ENCODE peak calls at places on chromosomes 7 and 10, in five cellular contexts. One of them, this sample, is unnamed.

GRCh38 chr10:117226813-117227451 is 14.0 kb upstream of the SLC18A2 start:
- DNase-seq in PC-3: peak
- DNase-seq in astrocyte: no peak
- DNase-seq in HCT116: peak
- DNase-seq in GM23248: peak
- DNase-seq in this sample: peak

GRCh38 chr7:150903627-150904026 is 51.3 kb downstream of the AOC1 start:
- DNase-seq in PC-3: peak
- DNase-seq in astrocyte: peak
- DNase-seq in HCT116: no peak
- DNase-seq in GM23248: peak
- DNase-seq in this sample: peak

GRCh38 chr7:30472771-30473392 is 5.7 kb downstream of the NOD1 start:
- DNase-seq in PC-3: no peak
- DNase-seq in HCT116: no peak
- DNase-seq in astrocyte: peak
- DNase-seq in GM23248: peak
- DNase-seq in this sample: no peak

GRCh38 chr7:55369427-55369826 is 4.3 kb downstream of the LANCL2 start:
- DNase-seq in HCT116: no peak
- DNase-seq in GM23248: peak
- DNase-seq in astrocyte: peak
- DNase-seq in PC-3: no peak
- DNase-seq in this sample: peak

GRCh38 chr7:45974540-45975360 is 53.7 kb upstream of the IGFBP3 start:
- DNase-seq in GM23248: no peak
- DNase-seq in HCT116: no peak
- DNase-seq in PC-3: no peak
- DNase-seq in astrocyte: no peak
- DNase-seq in this sample: peak

GRCh38 chr10:29266641-29267040 is 22.2 kb upstream of the LYZL1 start:
- DNase-seq in astrocyte: peak
- DNase-seq in HCT116: no peak
- DNase-seq in GM23248: peak
- DNase-seq in PC-3: no peak
- DNase-seq in this sample: no peak

GRCh38 chr10:132297521-132297920 is 10.2 kb downstream of the STK32C start:
- DNase-seq in PC-3: no peak
- DNase-seq in HCT116: no peak
- DNase-seq in astrocyte: no peak
- DNase-seq in GM23248: no peak
- DNase-seq in this sample: peak

GRCh38 chr7:33903770-33904679 is 1.3 kb upstream of the BMPER start:
- DNase-seq in GM23248: peak
- DNase-seq in astrocyte: no peak
- DNase-seq in HCT116: no peak
- DNase-seq in PC-3: no peak
- DNase-seq in this sample: peak

GRCh38 chr10:66782776-66783175 is 143.1 kb upstream of the LRRTM3 start:
- DNase-seq in GM23248: peak
- DNase-seq in HCT116: no peak
- DNase-seq in PC-3: peak
- DNase-seq in astrocyte: peak
- DNase-seq in this sample: no peak

GRCh38 chr10:47371629-47372485 is 12.2 kb downstream of the ZNF488 start:
- DNase-seq in PC-3: no peak
- DNase-seq in HCT116: no peak
- DNase-seq in astrocyte: no peak
- DNase-seq in GM23248: no peak
- DNase-seq in this sample: peak

GRCh38 chr7:132386249-132386681 is 190.0 kb downstream of the PLXNA4 start:
- DNase-seq in GM23248: no peak
- DNase-seq in astrocyte: peak
- DNase-seq in PC-3: no peak
- DNase-seq in HCT116: no peak
- DNase-seq in this sample: peak

GRCh38 chr7:2204446-2204845 is 28.3 kb downstream of the MAD1L1 start:
- DNase-seq in astrocyte: no peak
- DNase-seq in HCT116: no peak
- DNase-seq in PC-3: no peak
- DNase-seq in GM23248: no peak
- DNase-seq in this sample: no peak

GRCh38 chr7:113622796-113623195 is 296.0 kb downstream of the PPP1R3A start:
- DNase-seq in HCT116: no peak
- DNase-seq in GM23248: no peak
- DNase-seq in astrocyte: no peak
- DNase-seq in PC-3: no peak
- DNase-seq in this sample: no peak

GRCh38 chr10:123478112-123478511 is 188.0 kb upstream of the GPR26 start:
- DNase-seq in HCT116: no peak
- DNase-seq in astrocyte: no peak
- DNase-seq in GM23248: no peak
- DNase-seq in PC-3: no peak
- DNase-seq in this sample: no peak

GRCh38 chr7:727104-727805 is at the start of gene PRKAR1B:
- DNase-seq in PC-3: peak
- DNase-seq in HCT116: no peak
- DNase-seq in astrocyte: no peak
- DNase-seq in GM23248: peak
- DNase-seq in this sample: peak

GRCh38 chr7:82851126-82851525 is 311.6 kb downstream of the PCLO start:
- DNase-seq in PC-3: no peak
- DNase-seq in astrocyte: no peak
- DNase-seq in HCT116: no peak
- DNase-seq in GM23248: no peak
- DNase-seq in this sample: no peak
- H2AFZ ChIP-seq in PC-3: no peak
- H2AFZ ChIP-seq in astrocyte: no peak
- H2AFZ ChIP-seq in HCT116: no peak
- H2AFZ ChIP-seq in GM23248: no peak
- H2AFZ ChIP-seq in this sample: no peak

DNA sequence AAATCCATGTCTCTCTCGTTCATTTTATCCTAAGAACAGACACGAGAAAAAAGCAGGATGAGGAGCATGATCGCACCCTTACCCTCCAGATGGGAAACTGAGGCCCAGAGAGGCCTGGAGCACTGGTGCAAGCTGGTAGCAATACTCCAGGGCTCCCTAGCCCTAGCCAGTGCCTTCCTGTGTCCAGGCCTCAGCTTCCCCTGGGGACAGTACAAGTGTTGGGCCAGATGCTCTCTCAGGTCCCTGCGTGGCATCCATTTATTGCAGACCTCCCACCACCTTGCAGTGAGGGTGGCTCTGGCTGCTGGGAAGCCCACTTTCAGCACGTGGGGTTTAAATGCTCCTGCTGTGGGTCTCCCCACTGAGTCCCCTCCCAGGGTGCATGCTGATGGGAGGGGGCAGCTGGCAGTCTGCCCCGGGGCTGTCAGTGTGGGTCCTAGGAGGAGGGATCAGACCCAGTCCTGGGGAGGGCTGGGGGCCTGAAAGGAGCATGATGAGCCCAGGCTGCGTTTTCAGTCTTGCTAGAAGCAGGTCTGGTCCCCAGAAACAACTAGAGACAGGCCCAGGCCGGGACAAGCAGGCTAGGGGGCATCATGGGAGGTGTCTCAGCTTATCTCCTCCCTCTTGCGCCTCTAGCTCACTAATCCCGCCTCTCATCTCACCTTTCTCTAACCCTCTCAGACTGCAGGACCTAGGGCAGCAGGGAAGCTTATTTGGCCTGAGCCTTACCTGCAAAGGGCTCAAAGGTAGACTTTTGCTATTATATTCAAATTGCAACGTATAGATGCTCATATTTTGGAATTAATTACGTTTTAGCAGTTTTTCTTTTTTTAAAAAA is 662 bp upstream of the PPIF start:
- DNase-seq in GM23248: no peak
- DNase-seq in astrocyte: no peak
- DNase-seq in HCT116: peak
- DNase-seq in PC-3: no peak
- DNase-seq in this sample: no peak
- H3K4me3 ChIP-seq in GM23248: peak
- H3K4me3 ChIP-seq in astrocyte: no peak
- H3K4me3 ChIP-seq in HCT116: peak
- H3K4me3 ChIP-seq in PC-3: peak
- H3K4me3 ChIP-seq in this sample: peak

GRCh38 chr7:15057272-15057671 is 154.7 kb upstream of the DGKB start:
- DNase-seq in GM23248: no peak
- DNase-seq in PC-3: no peak
- DNase-seq in astrocyte: no peak
- DNase-seq in HCT116: no peak
- DNase-seq in this sample: no peak
- H2AFZ ChIP-seq in GM23248: no peak
- H2AFZ ChIP-seq in PC-3: no peak
- H2AFZ ChIP-seq in astrocyte: no peak
- H2AFZ ChIP-seq in HCT116: no peak
- H2AFZ ChIP-seq in this sample: no peak

DNA sequence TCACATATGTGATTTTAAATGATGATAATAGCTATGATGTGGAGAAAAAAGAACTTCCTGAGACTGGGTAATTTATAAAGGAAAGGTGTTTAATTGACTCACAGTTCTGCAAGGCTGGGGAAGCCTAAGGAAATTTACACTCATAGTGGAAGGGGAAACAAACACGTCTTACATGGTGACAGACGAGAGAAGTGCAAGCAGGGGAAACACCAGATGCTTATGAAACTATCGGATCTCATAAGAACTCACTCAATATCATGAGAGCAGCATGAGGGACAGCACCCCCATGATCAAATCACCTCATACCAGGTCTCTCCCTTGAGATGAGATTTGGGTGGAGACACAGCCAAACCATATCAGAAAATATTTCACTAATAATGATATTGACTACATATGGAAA is 4.1 kb upstream of the LIPN start:
- DNase-seq in PC-3: no peak
- DNase-seq in astrocyte: no peak
- DNase-seq in HCT116: no peak
- DNase-seq in GM23248: no peak
- DNase-seq in this sample: no peak
- H3K4me3 ChIP-seq in PC-3: no peak
- H3K4me3 ChIP-seq in astrocyte: no peak
- H3K4me3 ChIP-seq in HCT116: no peak
- H3K4me3 ChIP-seq in GM23248: no peak
- H3K4me3 ChIP-seq in this sample: no peak

GRCh38 chr10:71852335-71852937 is 1.4 kb upstream of the PSAP start:
- DNase-seq in HCT116: no peak
- DNase-seq in PC-3: no peak
- DNase-seq in GM23248: no peak
- DNase-seq in astrocyte: no peak
- DNase-seq in this sample: no peak
- H2AFZ ChIP-seq in HCT116: no peak
- H2AFZ ChIP-seq in PC-3: no peak
- H2AFZ ChIP-seq in GM23248: no peak
- H2AFZ ChIP-seq in astrocyte: no peak
- H2AFZ ChIP-seq in this sample: no peak

This sample was measured in osteoblast.